ENCODE peak calls at places on chromosomes 3 and 15, in seven cellular contexts. Z is cardiac muscle cell, B is A549, I is lung, V is endodermal cell, Y is MM.1S, R is PC-3. U is an unnamed sample.

GRCh38 chr15:43204016-43204901 is 16.6 kb downstream of the EPB42 start:
- DNase-seq in V (peak; percentile 86), R (peak; percentile 73), Y (peak; percentile 39), Z (peak; percentile 63), B (peak; percentile 38), I (no peak), U (peak; percentile 25)

GRCh38 chr3:30988774-30989173 is 94.3 kb upstream of the GADL1 start:
- DNase-seq in B (no peak), R (no peak), Z (no peak), Y (no peak), V (no peak), I (no peak), U (no peak)

GRCh38 chr15:41866263-41866703 is 27.6 kb downstream of the SPTBN5 start:
- DNase-seq in V (no peak), I (no peak), Y (no peak), Z (no peak), R (no peak), B (no peak), U (no peak)

GRCh38 chr15:28900892-28901586 is 15.3 kb downstream of the APBA2 start:
- DNase-seq in R (no peak), V (peak; percentile 37), Z (no peak), B (no peak), I (no peak), Y (no peak), U (no peak)

GRCh38 chr3:33437556-33438283 is 2.5 kb downstream of the UBP1 start:
- DNase-seq in B (no peak), R (peak; percentile 57), I (peak; percentile 49), Y (no peak), V (peak; percentile 65), Z (peak; percentile 83), U (no peak)

GRCh38 chr15:100234158-100235029 is 107.4 kb downstream of the ADAMTS17 start:
- DNase-seq in I (no peak), Y (no peak), R (no peak), B (no peak), V (no peak), Z (peak; percentile 94), U (no peak)

GRCh38 chr15:72604794-72605193 is 49.7 kb upstream of the GOLGA6B start:
- DNase-seq in Z (no peak), I (no peak), V (peak; percentile 87), B (no peak), Y (no peak), R (no peak), U (no peak)

GRCh38 chr3:46844397-46844796 is 18.8 kb downstream of the MYL3 start:
- DNase-seq in Y (no peak), Z (no peak), V (peak; percentile 52), B (no peak), I (no peak), R (no peak), U (no peak)

GRCh38 chr15:66251790-66252355 is 1.7 kb downstream of the MEGF11 start:
- DNase-seq in B (no peak), I (no peak), R (no peak), Z (no peak), Y (no peak), V (no peak), U (no peak)

GRCh38 chr15:43871835-43872234 is 45.0 kb downstream of the WDR76 start:
- DNase-seq in I (no peak), Y (no peak), Z (no peak), B (no peak), R (no peak), V (no peak), U (no peak)

GRCh38 chr3:54176106-54176505 is 53.8 kb downstream of the CACNA2D3 start:
- DNase-seq in V (peak; percentile 3), Y (no peak), Z (peak; percentile 53), R (peak; percentile 48), B (no peak), I (no peak), U (no peak)

GRCh38 chr3:16311960-16312451 is 47.0 kb downstream of the OXNAD1 start:
- DNase-seq in Y (no peak), R (no peak), V (no peak), B (no peak), I (no peak), Z (peak; percentile 52), U (peak; percentile 37)

GRCh38 chr3:46196261-46196957 is 11.7 kb downstream of the CCR1 start:
- DNase-seq in V (no peak), Y (no peak), B (no peak), Z (no peak), R (no peak), I (no peak), U (no peak)

GRCh38 chr15:66882251-66883020 is 180.4 kb downstream of the SMAD6 start:
- DNase-seq in Y (no peak), I (peak; percentile 26), R (peak; percentile 27), V (peak; percentile 54), Z (peak; percentile 78), B (peak; percentile 36), U (no peak)

GRCh38 chr3:170418422-170419300 is at the start of gene CLDN11:
- DNase-seq in Z (peak; percentile 74), Y (no peak), B (no peak), V (peak; percentile 86), R (peak; percentile 66), I (peak; percentile 27), U (no peak)

GRCh38 chr3:43025423-43025822 is 46.3 kb downstream of the GASK1A start:
- DNase-seq in B (no peak), Y (no peak), R (peak; percentile 24), I (no peak), V (peak; percentile 41), Z (no peak), U (no peak)

GRCh38 chr15:95556225-95556624 is 774.3 kb upstream of the NR2F2 start:
- DNase-seq in Z (peak; percentile 59), V (no peak), B (no peak), Y (no peak), I (no peak), R (no peak), U (no peak)

GRCh38 chr3:71360170-71360569 is 223.4 kb downstream of the FOXP1 start:
- DNase-seq in B (no peak), V (no peak), Y (no peak), Z (no peak), I (no peak), R (no peak), U (no peak)

GRCh38 chr3:193729601-193730000 is 136.6 kb downstream of the OPA1 start:
- DNase-seq in Y (no peak), I (no peak), Z (no peak), B (no peak), R (no peak), V (no peak), U (no peak)

DNA sequence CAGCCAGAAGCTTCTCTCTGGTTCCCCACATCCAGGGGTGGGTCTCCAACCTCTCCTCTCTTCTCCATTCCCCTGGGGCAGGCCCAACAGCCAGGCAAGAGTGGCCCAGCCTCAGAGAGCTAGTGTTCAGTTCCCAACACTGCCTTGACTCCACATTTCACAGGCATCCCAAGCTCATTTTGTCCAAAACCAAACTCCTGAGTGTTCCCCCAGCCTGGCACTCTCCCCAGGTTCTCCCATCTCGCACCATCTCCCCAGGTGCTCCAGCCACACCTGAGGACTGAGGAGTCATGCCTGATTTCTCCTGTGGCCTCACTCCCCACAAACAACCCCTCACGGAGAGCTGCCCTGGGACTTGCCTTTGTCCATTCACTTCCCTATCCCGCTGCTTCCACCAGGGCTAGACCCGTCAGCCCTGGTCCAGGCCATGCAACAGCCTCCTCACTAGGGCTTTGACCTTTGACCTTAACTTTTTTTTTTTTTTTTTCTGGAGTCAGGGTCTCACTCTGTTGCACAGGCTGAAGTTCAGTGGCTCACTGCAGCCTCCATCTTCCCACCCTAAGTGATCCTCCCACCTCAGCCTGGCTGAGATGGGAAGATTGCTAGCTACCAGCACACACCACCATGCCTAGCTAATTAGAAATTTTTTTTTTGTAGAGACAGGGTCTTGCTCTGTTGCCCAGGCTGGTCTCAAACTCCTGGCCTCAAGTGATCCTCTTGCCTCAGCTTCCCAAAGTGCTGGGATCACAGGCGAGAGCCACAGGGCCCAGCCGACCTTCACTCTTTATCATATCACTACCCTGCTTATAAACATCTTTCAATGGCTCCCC is 3.9 kb upstream of the CSK start:
- DNase-seq in Z (no peak), Y (no peak), I (no peak), B (no peak), V (no peak), R (no peak), U (no peak)
- H3K27ac ChIP-seq in Z (peak overlapping the region; percentile 81), Y (peak overlapping the region; percentile 94), I (peak overlapping the region; percentile 83), B (no peak overlapping the region), V (peak overlapping the region; percentile 38), R (no peak overlapping the region), U (peak overlapping the region; percentile 93)

DNA sequence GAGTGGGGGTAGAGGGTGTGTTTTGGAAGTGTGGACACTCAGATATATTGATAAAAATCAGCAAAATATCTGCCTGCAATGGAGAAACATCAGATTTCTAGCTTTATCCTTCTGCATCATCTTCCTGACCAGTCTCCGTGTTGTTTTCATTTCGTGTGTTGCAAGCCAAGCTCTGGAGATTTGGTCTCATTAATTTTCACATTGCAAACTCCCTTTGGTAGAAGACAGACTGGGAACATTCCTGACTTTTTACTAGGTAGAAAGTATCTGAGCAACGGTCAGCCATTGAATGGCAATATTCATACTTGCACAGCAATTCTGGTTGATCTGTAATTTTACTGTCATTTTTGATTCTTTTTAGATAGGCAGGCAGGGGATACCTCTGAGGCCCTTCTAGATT is 30.4 kb downstream of the FSTL1 start:
- DNase-seq in I (no peak), Y (no peak), R (no peak), B (no peak), V (no peak), Z (no peak), U (no peak)
- TF ChIP-seq CTCF in I (no peak), Y (no peak), R (no peak), B (no peak), V (no peak), Z (no peak), U (no peak)

DNA sequence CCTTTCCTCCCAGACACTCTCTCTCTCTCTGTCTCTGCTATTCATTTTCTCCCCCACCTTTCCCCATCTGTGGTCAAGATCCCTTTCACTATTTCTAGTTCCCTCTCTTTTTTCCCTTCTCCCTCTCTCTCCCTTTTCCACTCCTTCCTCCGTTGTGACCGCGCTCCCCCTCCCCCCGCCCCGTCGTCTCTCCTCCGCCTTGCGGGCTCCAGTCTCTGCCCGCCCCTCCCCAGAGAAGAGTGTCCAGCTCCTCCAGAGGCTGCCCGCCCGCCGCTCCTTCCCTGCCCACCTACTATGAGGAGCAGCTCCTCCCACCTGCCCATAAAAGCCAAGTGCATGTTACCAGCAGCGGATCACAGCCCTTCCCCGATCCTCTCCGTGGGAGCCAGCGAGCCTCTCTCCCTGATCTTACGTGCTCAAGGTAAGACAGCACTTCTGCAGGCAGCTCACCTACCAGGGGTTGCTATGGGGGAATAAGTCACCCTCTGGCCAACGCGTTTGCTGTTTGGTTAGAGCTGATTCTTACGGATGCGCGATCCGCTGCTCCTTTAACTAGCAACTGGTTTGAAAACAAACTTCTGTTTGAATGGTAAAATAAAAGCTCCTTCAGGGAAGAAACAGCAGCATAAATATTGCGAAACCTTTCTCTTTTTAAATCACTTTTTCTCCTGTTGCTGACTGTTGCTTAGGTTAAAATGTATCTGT is at the start of gene COL8A1:
- DNase-seq in I (peak; percentile 71), V (peak; percentile 87), Z (peak; percentile 77), Y (no peak), R (peak; percentile 76), B (no peak), U (no peak)
- H3K27ac ChIP-seq in I (peak within 1 kb of the TSS; percentile 85), V (no peak within 1 kb of the TSS), Z (no peak within 1 kb of the TSS), Y (no peak within 1 kb of the TSS), R (peak within 1 kb of the TSS; percentile 79), B (no peak within 1 kb of the TSS), U (no peak within 1 kb of the TSS)

DNA sequence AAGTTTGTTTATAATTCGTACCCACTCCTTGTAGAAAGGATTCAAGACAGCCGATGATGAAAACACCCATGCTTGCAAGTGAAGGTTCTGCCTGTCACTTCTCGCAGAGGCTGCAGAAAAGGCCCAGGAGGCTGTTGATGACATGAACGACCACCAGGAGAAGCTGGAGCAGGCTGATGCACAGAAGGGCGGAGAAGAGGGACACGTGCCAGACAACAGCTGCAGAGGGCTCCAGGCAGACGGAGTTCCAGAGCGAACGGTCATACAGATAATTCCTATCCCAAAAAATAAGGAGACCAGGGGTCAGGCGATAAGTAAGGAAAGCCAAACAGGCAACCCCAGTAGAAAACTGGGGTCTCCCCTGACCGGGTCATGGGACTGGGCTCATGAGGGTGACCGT is 5.7 kb upstream of the DYNLT2B start:
- DNase-seq in I (no peak), B (no peak), Y (no peak), V (peak; percentile 83), R (no peak), Z (peak; percentile 54), U (no peak)
- TF ChIP-seq CTCF in I (no peak), B (no peak), Y (no peak), V (peak; percentile 69), R (peak; percentile 40), Z (peak; percentile 41), U (peak; percentile 14)

U was measured in CD4-positive, alpha-beta T cell.